ENCODE peak calls at places on chromosome 21, in four cellular contexts. One of them, this sample, is unnamed.
A peak's percentile ranks its signal among the peaks of the same experiment; 100 is the strongest.

GRCh38 chr21:36203603-36203889 is 46.9 kb downstream of the DOP1B start:
- DNase-seq in A549: peak; percentile 45
- DNase-seq in tibial nerve: no peak
- DNase-seq in upper lobe of left lung: no peak
- DNase-seq in this sample: no peak

GRCh38 chr21:36709030-36709867 is 10.3 kb downstream of the SIM2 start:
- DNase-seq in A549: no peak
- DNase-seq in tibial nerve: no peak
- DNase-seq in upper lobe of left lung: peak; percentile 18
- DNase-seq in this sample: peak; percentile 50

GRCh38 chr21:36163780-36164426 is 7.3 kb downstream of the DOP1B start:
- DNase-seq in A549: no peak
- DNase-seq in upper lobe of left lung: no peak
- DNase-seq in tibial nerve: no peak
- DNase-seq in this sample: no peak

GRCh38 chr21:34166468-34166867 is 93.1 kb downstream of the MRPS6 start:
- DNase-seq in A549: peak; percentile 4
- DNase-seq in upper lobe of left lung: no peak
- DNase-seq in tibial nerve: no peak
- DNase-seq in this sample: peak; percentile 29

GRCh38 chr21:25456672-25457071 is 150.6 kb downstream of the MRPL39 start:
- DNase-seq in upper lobe of left lung: no peak
- DNase-seq in A549: no peak
- DNase-seq in tibial nerve: no peak
- DNase-seq in this sample: no peak

GRCh38 chr21:35995522-35996088 is 64.7 kb downstream of the SETD4 start:
- DNase-seq in upper lobe of left lung: no peak
- DNase-seq in tibial nerve: no peak
- DNase-seq in A549: no peak
- DNase-seq in this sample: no peak

GRCh38 chr21:23292292-23292691 is 2294.1 kb downstream of the NCAM2 start:
- DNase-seq in upper lobe of left lung: no peak
- DNase-seq in A549: no peak
- DNase-seq in tibial nerve: no peak
- DNase-seq in this sample: no peak

GRCh38 chr21:24208562-24209260 is 1398.6 kb downstream of the MRPL39 start:
- DNase-seq in upper lobe of left lung: no peak
- DNase-seq in tibial nerve: no peak
- DNase-seq in A549: no peak
- DNase-seq in this sample: no peak

GRCh38 chr21:37862536-37862935 is 53.7 kb downstream of the KCNJ6 start:
- DNase-seq in A549: peak; percentile 28
- DNase-seq in tibial nerve: no peak
- DNase-seq in upper lobe of left lung: peak; percentile 32
- DNase-seq in this sample: no peak

GRCh38 chr21:28337319-28337718 is 655.4 kb downstream of the LTN1 start:
- DNase-seq in tibial nerve: no peak
- DNase-seq in A549: peak; percentile 11
- DNase-seq in upper lobe of left lung: no peak
- DNase-seq in this sample: no peak

GRCh38 chr21:41207401-41208388 is 39.7 kb downstream of the BACE2 start:
- DNase-seq in tibial nerve: peak; percentile 49
- DNase-seq in upper lobe of left lung: no peak
- DNase-seq in A549: no peak
- DNase-seq in this sample: peak; percentile 89

GRCh38 chr21:35226960-35227741 is 178.0 kb upstream of the RUNX1 start:
- DNase-seq in tibial nerve: no peak
- DNase-seq in A549: no peak
- DNase-seq in upper lobe of left lung: no peak
- DNase-seq in this sample: no peak

GRCh38 chr21:34593423-34593822 is 21.5 kb downstream of the RCAN1 start:
- DNase-seq in A549: no peak
- DNase-seq in tibial nerve: no peak
- DNase-seq in upper lobe of left lung: peak; percentile 56
- DNase-seq in this sample: no peak

GRCh38 chr21:9737871-9738520 is 783.4 kb upstream of the TPTE start:
- DNase-seq in A549: no peak
- DNase-seq in upper lobe of left lung: no peak
- DNase-seq in tibial nerve: no peak
- DNase-seq in this sample: no peak

GRCh38 chr21:45318146-45318555 is 30.5 kb upstream of the POFUT2 start:
- DNase-seq in tibial nerve: no peak
- DNase-seq in upper lobe of left lung: no peak
- DNase-seq in A549: no peak
- DNase-seq in this sample: peak; percentile 61

GRCh38 chr21:45319461-45320211 is 31.9 kb upstream of the POFUT2 start:
- DNase-seq in upper lobe of left lung: no peak
- DNase-seq in A549: peak; percentile 68
- DNase-seq in tibial nerve: no peak
- DNase-seq in this sample: peak; percentile 77

GRCh38 chr21:45317401-45318145 is 29.9 kb upstream of the POFUT2 start:
- DNase-seq in upper lobe of left lung: no peak
- DNase-seq in A549: peak; percentile 52
- DNase-seq in tibial nerve: no peak
- DNase-seq in this sample: peak; percentile 64

GRCh38 chr21:45320261-45320990 is 32.7 kb upstream of the POFUT2 start:
- DNase-seq in upper lobe of left lung: no peak
- DNase-seq in A549: no peak
- DNase-seq in tibial nerve: no peak
- DNase-seq in this sample: peak; percentile 67

GRCh38 chr21:45318556-45319341 is 31.1 kb upstream of the POFUT2 start:
- DNase-seq in A549: peak; percentile 82
- DNase-seq in tibial nerve: no peak
- DNase-seq in upper lobe of left lung: peak; percentile 59
- DNase-seq in this sample: peak; percentile 88
- TF ChIP-seq EP300 in A549: no peak
- TF ChIP-seq EP300 in tibial nerve: peak; percentile 53
- TF ChIP-seq EP300 in upper lobe of left lung: peak; percentile 74
- TF ChIP-seq EP300 in this sample: no peak

GRCh38 chr21:43726686-43727570 is 8.0 kb downstream of the PDXK start:
- DNase-seq in upper lobe of left lung: peak; percentile 73
- DNase-seq in A549: peak; percentile 42
- DNase-seq in tibial nerve: no peak
- DNase-seq in this sample: no peak
- TF ChIP-seq POLR2A in upper lobe of left lung: peak; percentile 26
- TF ChIP-seq POLR2A in A549: no peak
- TF ChIP-seq POLR2A in tibial nerve: no peak
- TF ChIP-seq POLR2A in this sample: no peak

GRCh38 chr21:42757422-42757821 is 104.0 kb downstream of the PDE9A start:
- DNase-seq in tibial nerve: no peak
- DNase-seq in A549: no peak
- DNase-seq in upper lobe of left lung: no peak
- DNase-seq in this sample: no peak

GRCh38 chr21:42758721-42759593 is 105.5 kb downstream of the PDE9A start:
- DNase-seq in upper lobe of left lung: no peak
- DNase-seq in A549: no peak
- DNase-seq in tibial nerve: no peak
- DNase-seq in this sample: no peak

GRCh38 chr21:42759594-42759927 is 106.1 kb downstream of the PDE9A start:
- DNase-seq in upper lobe of left lung: no peak
- DNase-seq in tibial nerve: no peak
- DNase-seq in A549: no peak
- DNase-seq in this sample: no peak

GRCh38 chr21:42756580-42757250 is 103.3 kb downstream of the PDE9A start:
- DNase-seq in tibial nerve: no peak
- DNase-seq in upper lobe of left lung: no peak
- DNase-seq in A549: no peak
- DNase-seq in this sample: no peak

GRCh38 chr21:42757826-42758655 is 104.6 kb downstream of the PDE9A start:
- DNase-seq in A549: no peak
- DNase-seq in tibial nerve: no peak
- DNase-seq in upper lobe of left lung: no peak
- DNase-seq in this sample: no peak
- TF ChIP-seq CTCF in A549: no peak
- TF ChIP-seq CTCF in tibial nerve: no peak
- TF ChIP-seq CTCF in upper lobe of left lung: no peak
- TF ChIP-seq CTCF in this sample: no peak

DNA sequence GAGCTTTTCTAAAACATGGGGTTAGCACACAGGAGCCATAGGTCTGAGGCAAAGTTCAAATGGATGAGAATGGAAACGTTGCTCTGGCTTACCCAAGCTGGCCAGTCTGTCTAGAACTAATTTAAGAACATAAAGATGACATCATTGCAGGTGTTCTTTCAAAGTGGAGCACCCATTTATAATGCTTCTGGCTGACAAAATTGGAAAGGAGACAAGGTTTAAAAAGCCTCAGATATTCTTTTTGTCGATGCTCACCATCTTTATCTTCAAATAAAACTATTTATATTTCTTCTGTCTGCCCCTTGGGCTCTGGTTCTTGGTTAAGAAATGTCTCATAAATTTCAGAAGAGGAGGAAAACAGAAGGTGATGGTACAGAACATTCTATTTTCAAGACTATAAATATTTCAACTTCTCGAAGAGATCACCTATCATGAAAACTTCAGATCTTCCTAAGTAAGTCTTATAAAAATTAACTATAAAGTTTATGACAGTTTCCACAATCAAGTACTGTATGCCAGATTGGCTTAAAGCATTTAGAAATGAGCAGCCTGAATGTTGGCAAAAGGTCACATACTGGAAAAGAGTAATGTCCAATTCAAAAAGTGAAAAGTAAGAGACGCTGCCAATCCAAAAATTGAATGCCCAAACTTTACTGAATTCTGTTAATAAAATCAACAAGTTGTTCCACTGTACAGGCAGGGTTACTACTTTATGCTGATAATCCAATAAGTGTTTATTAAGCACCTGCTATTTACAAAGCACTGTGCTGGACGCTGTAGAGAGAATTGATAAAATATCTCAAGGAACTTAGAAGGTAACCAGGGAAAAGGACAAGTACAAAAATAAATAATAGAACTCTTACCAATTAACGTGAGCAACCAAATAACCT is 92.0 kb downstream of the ETS2 start:
- DNase-seq in tibial nerve: no peak
- DNase-seq in upper lobe of left lung: no peak
- DNase-seq in A549: no peak
- DNase-seq in this sample: peak; percentile 69
- TF ChIP-seq EP300 in tibial nerve: no peak
- TF ChIP-seq EP300 in upper lobe of left lung: no peak
- TF ChIP-seq EP300 in A549: no peak
- TF ChIP-seq EP300 in this sample: peak; percentile 77

GRCh38 chr21:46092811-46093667 is 4.9 kb upstream of the COL6A2 start:
- DNase-seq in tibial nerve: no peak
- DNase-seq in upper lobe of left lung: no peak
- DNase-seq in A549: no peak
- DNase-seq in this sample: peak; percentile 90

GRCh38 chr21:46091118-46091517 is 6.8 kb upstream of the COL6A2 start:
- DNase-seq in tibial nerve: no peak
- DNase-seq in A549: no peak
- DNase-seq in upper lobe of left lung: no peak
- DNase-seq in this sample: peak; percentile 61

GRCh38 chr21:46093668-46094400 is 4.1 kb upstream of the COL6A2 start:
- DNase-seq in upper lobe of left lung: peak; percentile 20
- DNase-seq in tibial nerve: no peak
- DNase-seq in A549: no peak
- DNase-seq in this sample: peak; percentile 67

GRCh38 chr21:46091631-46092025 is 6.3 kb upstream of the COL6A2 start:
- DNase-seq in A549: no peak
- DNase-seq in tibial nerve: no peak
- DNase-seq in upper lobe of left lung: no peak
- DNase-seq in this sample: peak; percentile 63

GRCh38 chr21:46092026-46092764 is 5.7 kb upstream of the COL6A2 start:
- DNase-seq in upper lobe of left lung: no peak
- DNase-seq in A549: no peak
- DNase-seq in tibial nerve: peak; percentile 61
- DNase-seq in this sample: peak; percentile 97
- TF ChIP-seq POLR2A in upper lobe of left lung: no peak
- TF ChIP-seq POLR2A in A549: no peak
- TF ChIP-seq POLR2A in tibial nerve: no peak
- TF ChIP-seq POLR2A in this sample: peak; percentile 59

This sample was measured in sigmoid colon.